ENCODE peak calls at places on chromosomes 1 and 21, in seven cellular contexts. C, W, I, F, V, B and R are unnamed samples.

GRCh38 chr1:174911626-174912025 is 88.1 kb upstream of the CACYBP start:
- DNase-seq in C (no peak), W (no peak), I (no peak), F (no peak), V (no peak), B (no peak), R (no peak)

GRCh38 chr1:1093610-1093943 is 19.5 kb upstream of the RNF223 start:
- DNase-seq in C (no peak), W (no peak), I (no peak), F (no peak), V (no peak), B (no peak), R (no peak)

GRCh38 chr1:186236921-186237320 is 138.1 kb downstream of the TPR start:
- DNase-seq in C (no peak), W (no peak), I (no peak), F (peak; percentile 69), V (peak; percentile 54), B (peak; percentile 93), R (no peak)

GRCh38 chr1:85582687-85583354 is 2.3 kb downstream of the CCN1 start:
- DNase-seq in C (no peak), W (no peak), I (peak; percentile 76), F (peak; percentile 74), V (no peak), B (peak; percentile 20), R (no peak)

GRCh38 chr21:29121759-29122158 is 8.7 kb upstream of the MAP3K7CL start:
- DNase-seq in C (no peak), W (no peak), I (no peak), F (no peak), V (no peak), B (no peak), R (no peak)

GRCh38 chr1:40161888-40162397 is 756 bp downstream of the RLF start:
- DNase-seq in C (no peak), W (no peak), I (no peak), F (no peak), V (peak; percentile 18), B (no peak), R (no peak)

GRCh38 chr1:201845331-201846083 is 16.6 kb downstream of the IPO9 start:
- DNase-seq in C (no peak), W (no peak), I (no peak), F (no peak), V (no peak), B (no peak), R (no peak)

GRCh38 chr1:206816390-206817287 is 44.3 kb upstream of the IL10 start:
- DNase-seq in C (no peak), W (no peak), I (no peak), F (peak; percentile 20), V (no peak), B (no peak), R (no peak)

GRCh38 chr1:40143891-40144575 is 17.2 kb upstream of the RLF start:
- DNase-seq in C (peak; percentile 33), W (peak; percentile 75), I (no peak), F (peak; percentile 94), V (peak; percentile 84), B (peak; percentile 66), R (peak; percentile 86)

GRCh38 chr1:204041232-204041767 is 31.6 kb upstream of the SOX13 start:
- DNase-seq in C (peak; percentile 50), W (no peak), I (peak; percentile 81), F (no peak), V (peak; percentile 37), B (no peak), R (no peak)

GRCh38 chr1:224828691-224829090 is 100.8 kb upstream of the DNAH14 start:
- DNase-seq in C (no peak), W (no peak), I (no peak), F (peak; percentile 46), V (no peak), B (peak; percentile 10), R (no peak)

GRCh38 chr1:119611701-119612113 is 36.4 kb downstream of the ZNF697 start:
- DNase-seq in C (peak; percentile 47), W (peak; percentile 74), I (peak; percentile 88), F (peak; percentile 72), V (peak; percentile 56), B (peak; percentile 62), R (peak; percentile 84)

GRCh38 chr1:156122519-156123355 is 8.2 kb downstream of the LMNA start:
- DNase-seq in C (peak; percentile 91), W (no peak), I (peak; percentile 93), F (peak; percentile 87), V (no peak), B (peak; percentile 67), R (peak; percentile 82)

GRCh38 chr1:192713921-192714320 is 78.0 kb downstream of the RGS13 start:
- DNase-seq in C (no peak), W (no peak), I (no peak), F (no peak), V (no peak), B (no peak), R (no peak)

GRCh38 chr1:109193653-109194590 is 19.8 kb upstream of the SARS1 start:
- DNase-seq in C (no peak), W (no peak), I (no peak), F (no peak), V (peak; percentile 50), B (no peak), R (peak; percentile 74)

GRCh38 chr21:36188081-36188681 is 31.6 kb downstream of the DOP1B start:
- DNase-seq in C (peak; percentile 88), W (no peak), I (peak; percentile 55), F (no peak), V (no peak), B (no peak), R (peak; percentile 83)

GRCh38 chr1:172748201-172748600 is 89.3 kb downstream of the FASLG start:
- DNase-seq in C (no peak), W (no peak), I (no peak), F (no peak), V (no peak), B (no peak), R (no peak)

GRCh38 chr1:116751626-116752025 is 2.6 kb upstream of the CD2 start:
- DNase-seq in C (no peak), W (no peak), I (no peak), F (no peak), V (no peak), B (no peak), R (no peak)

GRCh38 chr1:15354580-15354965 is 55.1 kb upstream of the EFHD2 start:
- DNase-seq in C (no peak), W (no peak), I (no peak), F (peak; percentile 58), V (no peak), B (peak; percentile 43), R (no peak)

GRCh38 chr1:9436258-9436657 is 103.0 kb upstream of the SLC25A33 start:
- DNase-seq in C (no peak), W (no peak), I (no peak), F (no peak), V (no peak), B (peak; percentile 28), R (no peak)

GRCh38 chr21:38637161-38637560 is 138.9 kb upstream of the ERG start:
- DNase-seq in C (no peak), W (no peak), I (no peak), F (no peak), V (no peak), B (no peak), R (no peak)

GRCh38 chr1:196515904-196516303 is 92.3 kb downstream of the KCNT2 start:
- DNase-seq in C (no peak), W (no peak), I (no peak), F (no peak), V (no peak), B (no peak), R (no peak)

GRCh38 chr1:117564227-117565082 is 41.4 kb upstream of the TENT5C start:
- DNase-seq in C (no peak), W (no peak), I (no peak), F (no peak), V (no peak), B (no peak), R (no peak)

GRCh38 chr21:46515109-46515508 is 56.4 kb downstream of the DIP2A start:
- DNase-seq in C (peak; percentile 81), W (no peak), I (no peak), F (no peak), V (no peak), B (no peak), R (no peak)

GRCh38 chr1:9249534-9250335 is 15.2 kb downstream of the H6PD start:
- DNase-seq in C (peak; percentile 88), W (no peak), I (peak; percentile 81), F (peak; percentile 42), V (peak; percentile 35), B (no peak), R (peak; percentile 65)

GRCh38 chr1:3086272-3086671 is 17.3 kb downstream of the PRDM16 start:
- DNase-seq in C (no peak), W (no peak), I (no peak), F (no peak), V (no peak), B (no peak), R (no peak)

GRCh38 chr1:228862542-228863505 is 127.5 kb downstream of the RHOU start:
- DNase-seq in C (no peak), W (no peak), I (no peak), F (peak; percentile 40), V (no peak), B (no peak), R (no peak)

GRCh38 chr1:5647226-5647625 is 345.0 kb downstream of the NPHP4 start:
- DNase-seq in C (no peak), W (no peak), I (peak; percentile 49), F (no peak), V (no peak), B (no peak), R (no peak)

GRCh38 chr1:15198684-15199083 is 45.1 kb downstream of the TMEM51 start:
- DNase-seq in C (no peak), W (no peak), I (peak; percentile 28), F (no peak), V (no peak), B (no peak), R (no peak)

GRCh38 chr1:212137854-212138253 is 102.3 kb downstream of the DTL start:
- DNase-seq in C (no peak), W (no peak), I (no peak), F (no peak), V (no peak), B (no peak), R (no peak)
- H3K36me3 ChIP-seq in C (no peaks in the 10 kb centered on the region), W (no peaks in the 10 kb centered on the region), I (no peaks in the 10 kb centered on the region), F (no peaks in the 10 kb centered on the region), V (no peaks in the 10 kb centered on the region), B (no peaks in the 10 kb centered on the region), R (no peaks in the 10 kb centered on the region)

GRCh38 chr1:215926670-215927069 is 359.6 kb downstream of the KCTD3 start:
- DNase-seq in C (no peak), W (no peak), I (no peak), F (no peak), V (no peak), B (no peak), R (no peak)
- H3K4me3 ChIP-seq in C (no peak overlapping the region), W (no peak overlapping the region), I (no peak overlapping the region), F (no peak overlapping the region), V (no peak overlapping the region), B (no peak overlapping the region), R (no peak overlapping the region)

GRCh38 chr1:25067852-25068251 is 137.8 kb upstream of the RUNX3 start:
- DNase-seq in C (no peak), W (no peak), I (no peak), F (no peak), V (no peak), B (no peak), R (no peak)
- H3K36me3 ChIP-seq in C (no peaks in the 10 kb centered on the region), W (no peaks in the 10 kb centered on the region), I (no peaks in the 10 kb centered on the region), F (no peaks in the 10 kb centered on the region), V (no peaks in the 10 kb centered on the region), B (no peaks in the 10 kb centered on the region), R (no peaks in the 10 kb centered on the region)

DNA sequence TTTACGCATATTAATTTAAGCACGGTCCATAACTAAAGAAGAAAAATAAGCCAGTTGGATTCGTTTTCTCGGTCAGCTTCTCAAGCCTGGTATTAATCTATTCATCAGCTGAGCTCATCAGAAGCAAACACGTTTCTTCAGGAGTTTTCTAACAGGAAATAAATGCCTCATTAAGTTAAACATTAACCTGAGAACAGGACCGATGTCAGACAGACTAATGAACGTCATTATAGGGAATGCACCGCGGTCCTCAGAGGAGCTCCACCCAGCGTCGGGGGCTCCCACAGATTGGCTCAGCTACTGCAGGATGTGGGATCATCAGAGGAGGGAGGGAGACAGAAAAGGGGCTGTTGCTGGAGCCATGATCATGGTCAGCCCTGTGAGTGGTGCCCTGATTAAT is 615.3 kb downstream of the PTPRU start:
- DNase-seq in C (no peak), W (no peak), I (no peak), F (no peak), V (no peak), B (no peak), R (no peak)
- H3K4me3 ChIP-seq in C (no peak overlapping the region), W (no peak overlapping the region), I (no peak overlapping the region), F (no peak overlapping the region), V (no peak overlapping the region), B (no peak overlapping the region), R (no peak overlapping the region)